ENCODE peak calls at places on chromosomes 16 and 17, in four cellular contexts. P, J, I and Q are unnamed samples.

GRCh38 chr17:57463103-57463885 is 207.0 kb downstream of the MSI2 start:
- DNase-seq in J (no peak), P (no peak), I (no peak), Q (no peak)

GRCh38 chr17:27532269-27533067 is 76.2 kb downstream of the KSR1 start:
- DNase-seq in I (peak), J (peak), P (peak), Q (peak)

GRCh38 chr17:12021604-12022003 is 927 bp downstream of the MAP2K4 start:
- DNase-seq in J (no peak), I (no peak), P (no peak), Q (no peak)

GRCh38 chr17:33469411-33469810 is 176.3 kb upstream of the ASIC2 start:
- DNase-seq in P (no peak), I (no peak), J (no peak), Q (no peak)

GRCh38 chr16:2179576-2179975 is 16.8 kb downstream of the CASKIN1 start:
- DNase-seq in P (no peak), J (no peak), I (no peak), Q (no peak)

GRCh38 chr17:28968914-28969295 is 17.6 kb upstream of the PHF12 start:
- DNase-seq in J (no peak), I (no peak), P (no peak), Q (no peak)

GRCh38 chr16:27177031-27177774 is 26.1 kb upstream of the KDM8 start:
- DNase-seq in P (no peak), J (no peak), I (no peak), Q (no peak)

GRCh38 chr17:57151798-57152197 is 66.8 kb downstream of the AKAP1 start:
- DNase-seq in I (no peak), J (no peak), P (no peak), Q (no peak)

GRCh38 chr17:8426802-8427201 is 8.9 kb upstream of the NDEL1 start:
- DNase-seq in P (no peak), I (no peak), J (no peak), Q (no peak)

GRCh38 chr17:47701603-47702002 is 7.6 kb downstream of the TBKBP1 start:
- DNase-seq in P (no peak), J (peak), I (no peak), Q (no peak)

GRCh38 chr17:44350733-44351226 is 5.7 kb downstream of the GRN start:
- DNase-seq in I (peak), J (no peak), P (peak), Q (peak)

GRCh38 chr16:27685802-27686201 is 135.9 kb downstream of the KATNIP start:
- DNase-seq in I (peak), P (no peak), J (no peak), Q (no peak)

GRCh38 chr17:66548659-66549311 is 246.4 kb downstream of the PRKCA start:
- DNase-seq in I (no peak), P (no peak), J (no peak), Q (no peak)

GRCh38 chr17:82876602-82877391 is 37.0 kb upstream of the ZNF750 start:
- DNase-seq in J (peak), P (peak), I (peak), Q (no peak)

GRCh38 chr17:27529230-27529796 is 73.1 kb downstream of the KSR1 start:
- DNase-seq in J (peak), P (no peak), I (peak), Q (peak)

GRCh38 chr17:7233701-7234099 is 617 bp downstream of the DVL2 start:
- DNase-seq in J (no peak), P (no peak), I (no peak), Q (no peak)

GRCh38 chr17:77396610-77397009 is 255.8 kb downstream of the SEC14L1 start:
- DNase-seq in I (no peak), P (no peak), J (no peak), Q (no peak)

GRCh38 chr17:39631403-39631802 is 4.7 kb downstream of the PPP1R1B start:
- DNase-seq in J (peak), P (no peak), I (peak), Q (no peak)

GRCh38 chr17:17837966-17838962 is 1.5 kb upstream of the SREBF1 start:
- DNase-seq in J (peak), P (peak), I (peak), Q (no peak)

GRCh38 chr16:24045641-24046040 is 209.9 kb downstream of the PRKCB start:
- DNase-seq in P (no peak), J (no peak), I (no peak), Q (no peak)

GRCh38 chr17:41492351-41492750 is 2.6 kb upstream of the KRT36 start:
- DNase-seq in J (no peak), I (peak), P (no peak), Q (no peak)

GRCh38 chr17:2247005-2247404 is 56.6 kb downstream of the SMG6 start:
- DNase-seq in J (no peak), P (no peak), I (no peak), Q (no peak)

GRCh38 chr16:52184336-52184735 is 362.6 kb downstream of the TOX3 start:
- DNase-seq in P (no peak), I (no peak), J (no peak), Q (no peak)

GRCh38 chr17:38403491-38403890 is 24.8 kb upstream of the ARHGAP23 start:
- DNase-seq in I (no peak), J (no peak), P (no peak), Q (peak)

GRCh38 chr17:50129303-50129945 is 536 bp downstream of the SAMD14 start:
- DNase-seq in I (no peak), J (no peak), P (no peak), Q (no peak)

GRCh38 chr16:4780235-4780634 is 7.9 kb downstream of the SEPTIN12 start:
- DNase-seq in P (no peak), I (no peak), J (no peak), Q (no peak)

GRCh38 chr16:15434425-15435215 is at the start of gene BMERB1:
- DNase-seq in P (peak), I (peak), J (peak), Q (no peak)

GRCh38 chr17:82081546-82081945 is 15.9 kb upstream of the DUS1L start:
- DNase-seq in I (no peak), P (no peak), J (no peak), Q (no peak)

GRCh38 chr17:11331790-11332526 is 90.9 kb downstream of the SHISA6 start:
- DNase-seq in J (no peak), I (no peak), P (no peak), Q (no peak)

GRCh38 chr17:32569171-32570080 is 82.6 kb downstream of the CDK5R1 start:
- DNase-seq in I (no peak), P (no peak), J (no peak), Q (no peak)

GRCh38 chr16:67279296-67280089 is at the start of gene PLEKHG4:
- DNase-seq in P (peak), I (peak), J (peak), Q (peak)
- H3K27ac ChIP-seq in P (no peak), I (no peak), J (peak), Q (peak)

GRCh38 chr16:21634216-21634615 is 18.2 kb downstream of the IGSF6 start:
- DNase-seq in P (no peak), I (no peak), J (no peak), Q (no peak)

GRCh38 chr16:21643787-21644186 is 8.6 kb downstream of the IGSF6 start:
- DNase-seq in I (no peak), P (no peak), J (no peak), Q (no peak)

GRCh38 chr16:21639493-21639892 is 12.9 kb downstream of the IGSF6 start:
- DNase-seq in J (no peak), I (no peak), P (no peak), Q (no peak)

GRCh38 chr16:21637032-21637968 is 15.1 kb downstream of the IGSF6 start:
- DNase-seq in J (no peak), I (no peak), P (no peak), Q (no peak)

GRCh38 chr16:21638573-21638975 is 13.8 kb downstream of the IGSF6 start:
- DNase-seq in J (no peak), I (no peak), P (no peak), Q (no peak)
- H3K27ac ChIP-seq in J (no peak), I (no peak), P (no peak), Q (no peak)

DNA sequence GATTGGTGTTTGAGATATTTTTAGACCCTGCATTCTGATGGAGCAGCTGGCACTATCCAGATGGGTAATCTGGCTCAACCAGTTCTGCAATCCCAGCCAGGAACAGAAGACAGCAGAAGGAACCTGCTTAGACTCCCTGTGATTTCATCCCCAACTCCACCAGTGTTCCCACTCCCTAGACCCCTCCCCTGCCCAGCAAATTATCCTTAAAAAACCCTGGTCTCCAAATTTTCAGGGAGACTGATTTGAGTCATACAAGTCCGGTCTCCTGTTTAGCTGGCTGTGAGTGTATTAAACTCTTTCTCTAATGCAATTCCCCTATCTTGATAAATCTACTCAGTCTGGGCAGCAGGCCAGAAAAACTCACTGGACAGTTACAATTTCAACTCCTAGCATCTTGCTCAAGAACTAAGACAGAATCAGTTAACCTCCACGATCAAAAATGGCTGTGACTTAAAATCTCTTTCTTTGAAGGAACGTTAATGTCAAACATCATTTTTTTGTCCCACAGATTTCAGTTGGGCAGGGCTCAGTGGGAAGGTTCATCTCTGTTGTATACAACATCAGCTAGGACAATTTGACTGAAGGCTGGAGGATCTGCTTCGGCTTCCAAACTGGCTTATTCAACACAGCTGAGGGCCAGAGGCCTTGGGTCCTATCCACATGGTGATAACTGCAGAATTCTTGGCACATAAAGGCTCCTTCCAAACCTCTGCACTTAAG is 4.9 kb upstream of the RBL2 start:
- DNase-seq in P (no peak), J (no peak), I (peak), Q (no peak)
- H3K27ac ChIP-seq in P (no peak), J (no peak), I (no peak), Q (no peak)

GRCh38 chr16:88264641-88265285 is 118.0 kb upstream of the ZNF469 start:
- DNase-seq in P (no peak), I (peak), J (peak), Q (peak)
- H3K27ac ChIP-seq in P (no peak), I (no peak), J (no peak), Q (no peak)

GRCh38 chr17:74380086-74380958 is 13.0 kb downstream of the GPR142 start:
- DNase-seq in J (peak), P (no peak), I (peak), Q (no peak)
- H3K27ac ChIP-seq in J (no peak), P (peak), I (no peak), Q (no peak)

GRCh38 chr16:11601911-11602310 is 15.2 kb upstream of the LITAF start:
- DNase-seq in I (no peak), P (no peak), J (no peak), Q (no peak)

GRCh38 chr16:11603331-11603750 is 16.6 kb upstream of the LITAF start:
- DNase-seq in I (no peak), P (no peak), J (no peak), Q (no peak)

GRCh38 chr16:11602321-11602720 is 15.6 kb upstream of the LITAF start:
- DNase-seq in J (no peak), P (no peak), I (no peak), Q (no peak)

GRCh38 chr16:11604783-11605563 is 18.3 kb upstream of the LITAF start:
- DNase-seq in J (peak), I (peak), P (no peak), Q (no peak)

DNA sequence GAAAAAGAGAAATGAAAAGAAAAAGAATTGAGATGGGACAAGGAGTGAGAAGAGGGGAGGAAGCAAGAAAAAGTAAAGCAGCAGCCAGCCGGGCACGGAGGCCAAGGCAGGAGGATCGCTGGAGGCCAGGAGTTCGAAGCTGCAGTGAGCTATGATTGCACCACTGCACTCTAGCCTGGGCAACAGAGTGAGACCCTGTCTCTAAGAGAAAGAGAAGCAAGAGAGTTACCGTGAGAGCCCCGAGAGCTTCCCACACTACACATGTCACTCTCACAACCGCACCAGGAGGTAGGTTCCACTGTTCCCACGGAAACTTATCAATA is 18.8 kb upstream of the LITAF start:
- DNase-seq in J (no peak), P (no peak), I (no peak), Q (no peak)
- H3K27ac ChIP-seq in J (no peak), P (no peak), I (no peak), Q (no peak)

DNA sequence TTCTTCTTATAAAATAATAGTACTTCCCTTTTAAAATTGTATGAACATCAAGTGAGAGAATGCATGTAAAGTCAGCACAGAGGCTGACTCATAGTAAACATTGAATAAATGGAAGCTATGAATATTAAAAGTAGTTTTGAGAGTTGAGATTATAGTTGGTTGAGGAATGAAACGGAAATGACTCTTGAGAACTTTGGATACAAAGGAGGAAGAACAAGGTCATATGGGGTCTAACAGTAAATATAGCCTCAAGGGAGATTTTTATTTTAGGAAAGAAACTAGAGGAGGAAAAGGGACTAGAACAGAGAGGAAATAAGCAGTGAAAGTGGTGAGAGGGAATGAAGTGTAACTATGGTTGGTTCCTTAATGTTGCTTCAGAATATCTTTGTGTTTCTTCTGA is 165.0 kb downstream of the CHD9 start:
- DNase-seq in J (no peak), I (no peak), P (no peak), Q (no peak)
- H3K27ac ChIP-seq in J (peak), I (no peak), P (no peak), Q (peak)

DNA sequence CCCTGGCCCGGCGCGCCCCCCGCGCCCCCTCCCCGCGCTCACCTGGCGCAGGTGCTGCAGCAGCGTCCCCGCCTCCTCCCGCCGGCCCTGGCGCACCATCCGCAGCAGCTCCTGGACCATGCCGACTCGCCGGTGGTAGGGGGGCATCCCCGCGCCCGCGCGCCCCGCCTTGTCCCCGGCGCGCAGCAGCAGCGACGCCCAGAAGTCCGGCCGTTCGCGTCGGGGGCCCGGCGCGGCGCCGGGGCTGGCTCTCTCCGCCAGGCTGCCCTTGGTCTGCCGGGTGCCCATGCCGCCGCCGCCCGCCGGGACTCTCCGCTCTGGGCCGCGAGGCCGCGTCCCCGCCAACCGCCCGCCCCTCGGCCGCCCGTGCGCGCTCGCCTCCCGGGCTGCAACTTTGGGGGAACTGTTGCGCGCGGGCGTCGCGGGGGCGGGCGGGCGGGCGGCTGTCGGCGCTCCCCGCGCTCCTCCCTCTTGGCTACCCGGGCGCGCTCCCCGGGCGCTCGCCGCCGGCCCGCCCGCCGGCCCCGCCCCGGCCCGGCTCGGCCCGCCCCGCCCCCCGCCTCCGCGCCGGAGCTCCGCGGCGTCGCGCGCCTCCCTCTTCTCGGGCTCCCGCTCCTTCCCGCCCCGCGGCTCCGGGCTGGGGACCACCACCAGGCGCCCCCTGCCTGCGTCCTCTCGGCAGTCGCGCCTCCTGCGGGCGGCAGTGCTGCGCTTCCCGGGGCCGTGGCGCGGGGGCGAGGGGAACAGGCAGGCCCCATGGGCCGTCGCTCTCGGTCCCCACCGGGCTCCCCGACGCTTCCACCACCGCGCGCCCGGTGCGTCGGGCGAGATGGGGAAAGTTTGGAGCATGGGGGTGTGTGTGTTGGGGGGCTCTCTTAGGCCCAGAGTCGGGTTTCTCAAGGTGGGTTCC is at the start of gene LRRC75A:
- DNase-seq in P (no peak), I (peak), J (peak), Q (no peak)
- H3K27ac ChIP-seq in P (no peak), I (no peak), J (no peak), Q (no peak)